ENCODE peak calls at places on chromosome 10, in four cellular contexts. Z, I, J and G are unnamed samples.

GRCh38 chr10:65501259-65501658 is 1424.6 kb upstream of the LRRTM3 start:
- DNase-seq in J (no peak), Z (no peak), I (no peak), G (no peak)

GRCh38 chr10:88858493-88858892 is 6.8 kb upstream of the ANKRD22 start:
- DNase-seq in Z (peak; percentile 83), J (no peak), I (no peak), G (no peak)

GRCh38 chr10:25023278-25023677 is 6.9 kb downstream of the THNSL1 start:
- DNase-seq in J (no peak), Z (no peak), I (no peak), G (no peak)

GRCh38 chr10:93678386-93678785 is 24.0 kb downstream of the FRA10AC1 start:
- DNase-seq in I (no peak), J (no peak), Z (no peak), G (no peak)

GRCh38 chr10:113165643-113166042 is 215.6 kb downstream of the TCF7L2 start:
- DNase-seq in Z (no peak), I (no peak), J (no peak), G (no peak)

GRCh38 chr10:126497672-126498071 is 109.4 kb upstream of the ADAM12 start:
- DNase-seq in I (no peak), Z (no peak), J (no peak), G (no peak)

GRCh38 chr10:86300399-86300925 is 66.1 kb downstream of the GRID1 start:
- DNase-seq in Z (no peak), J (no peak), I (no peak), G (no peak)

GRCh38 chr10:121597504-121598241 is 571 bp downstream of the FGFR2 start:
- DNase-seq in I (peak; percentile 44), J (no peak), Z (no peak), G (no peak)

GRCh38 chr10:29535012-29535777 is 99.6 kb downstream of the SVIL start:
- DNase-seq in Z (no peak), I (peak; percentile 58), J (no peak), G (no peak)

GRCh38 chr10:131272897-131273451 is 38.5 kb downstream of the TCERG1L start:
- DNase-seq in I (no peak), J (no peak), Z (no peak), G (no peak)

GRCh38 chr10:3042589-3042988 is 24.8 kb upstream of the PFKP start:
- DNase-seq in I (no peak), J (no peak), Z (no peak), G (no peak)

GRCh38 chr10:71359364-71360046 is 37.2 kb upstream of the CDH23 start:
- DNase-seq in Z (no peak), J (no peak), I (no peak), G (no peak)

GRCh38 chr10:58299580-58299979 is 30.6 kb downstream of the CISD1 start:
- DNase-seq in Z (peak; percentile 48), I (peak; percentile 72), J (peak; percentile 64), G (peak; percentile 66)

GRCh38 chr10:46543379-46544014 is 13.0 kb downstream of the GPRIN2 start:
- DNase-seq in I (no peak), Z (no peak), J (no peak), G (peak; percentile 0)

GRCh38 chr10:103966671-103967432 is at the start of gene SLK:
- DNase-seq in I (peak; percentile 86), J (peak; percentile 81), Z (peak; percentile 36), G (peak; percentile 86)

GRCh38 chr10:126088144-126088543 is 191.8 kb downstream of the FANK1 start:
- DNase-seq in I (no peak), Z (no peak), J (no peak), G (no peak)

GRCh38 chr10:48750019-48750418 is 65.3 kb downstream of the WDFY4 start:
- DNase-seq in J (no peak), I (no peak), Z (no peak), G (no peak)

GRCh38 chr10:70158113-70158512 is 11.6 kb upstream of the TYSND1 start:
- DNase-seq in Z (no peak), J (no peak), I (no peak), G (no peak)

GRCh38 chr10:110600487-110601101 is 33.1 kb downstream of the SMC3 start:
- DNase-seq in J (no peak), Z (peak; percentile 39), I (peak; percentile 70), G (peak; percentile 82)

GRCh38 chr10:47255866-47256265 is 44.1 kb upstream of the GDF10 start:
- DNase-seq in Z (no peak), I (no peak), J (peak; percentile 9), G (no peak)

GRCh38 chr10:32308027-32308603 is 38.8 kb downstream of the EPC1 start:
- DNase-seq in Z (no peak), I (no peak), J (no peak), G (no peak)

GRCh38 chr10:35211390-35211789 is 84.7 kb downstream of the CREM start:
- DNase-seq in I (no peak), Z (no peak), J (no peak), G (no peak)

GRCh38 chr10:7407368-7408002 is 3.3 kb downstream of the SFMBT2 start:
- DNase-seq in J (no peak), I (no peak), Z (no peak), G (no peak)

GRCh38 chr10:70812814-70813213 is 2.9 kb upstream of the SGPL1 start:
- DNase-seq in I (no peak), J (no peak), Z (no peak), G (no peak)

GRCh38 chr10:132657737-132658136 is 120.2 kb downstream of the INPP5A start:
- DNase-seq in I (no peak), Z (no peak), J (no peak), G (no peak)

GRCh38 chr10:126082067-126082466 is 185.7 kb downstream of the FANK1 start:
- DNase-seq in Z (no peak), I (no peak), J (no peak), G (no peak)

GRCh38 chr10:69472544-69472943 is 21.3 kb downstream of the TSPAN15 start:
- DNase-seq in I (no peak), Z (no peak), J (no peak), G (no peak)

GRCh38 chr10:110430369-110431273 is 67.1 kb upstream of the DUSP5 start:
- DNase-seq in I (no peak), J (no peak), Z (no peak), G (no peak)

GRCh38 chr10:78856421-78856820 is 212.3 kb upstream of the ZMIZ1 start:
- DNase-seq in I (no peak), Z (peak; percentile 16), J (no peak), G (no peak)

GRCh38 chr10:114767101-114767588 is 54.4 kb upstream of the FHIP2A start:
- DNase-seq in J (no peak), I (no peak), Z (no peak), G (no peak)

GRCh38 chr10:14396441-14397048 is 65.8 kb upstream of the FRMD4A start:
- DNase-seq in I (no peak), Z (no peak), J (no peak), G (no peak)

GRCh38 chr10:69004821-69005220 is 16.2 kb downstream of the KIFBP start:
- DNase-seq in Z (peak; percentile 56), I (no peak), J (no peak), G (peak; percentile 62)

GRCh38 chr10:525565-526315 is 163.7 kb downstream of the DIP2C start:
- DNase-seq in Z (no peak), I (no peak), J (no peak), G (no peak)

GRCh38 chr10:61835069-61835908 is 66.2 kb upstream of the ARID5B start:
- DNase-seq in I (peak; percentile 59), J (no peak), Z (no peak), G (peak; percentile 69)

GRCh38 chr10:35409094-35409582 is 72.8 kb downstream of the CCNY start:
- DNase-seq in Z (no peak), I (no peak), J (no peak), G (no peak)

GRCh38 chr10:131650169-131650705 is 250.6 kb upstream of the PPP2R2D start:
- DNase-seq in I (no peak), J (no peak), Z (no peak), G (no peak)

GRCh38 chr10:75502838-75503237 is 71.4 kb downstream of the LRMDA start:
- DNase-seq in J (no peak), I (no peak), Z (no peak), G (no peak)

GRCh38 chr10:98041352-98042043 is 11.1 kb upstream of the CRTAC1 start:
- DNase-seq in Z (no peak), J (peak; percentile 41), I (peak; percentile 76), G (peak; percentile 53)

DNA sequence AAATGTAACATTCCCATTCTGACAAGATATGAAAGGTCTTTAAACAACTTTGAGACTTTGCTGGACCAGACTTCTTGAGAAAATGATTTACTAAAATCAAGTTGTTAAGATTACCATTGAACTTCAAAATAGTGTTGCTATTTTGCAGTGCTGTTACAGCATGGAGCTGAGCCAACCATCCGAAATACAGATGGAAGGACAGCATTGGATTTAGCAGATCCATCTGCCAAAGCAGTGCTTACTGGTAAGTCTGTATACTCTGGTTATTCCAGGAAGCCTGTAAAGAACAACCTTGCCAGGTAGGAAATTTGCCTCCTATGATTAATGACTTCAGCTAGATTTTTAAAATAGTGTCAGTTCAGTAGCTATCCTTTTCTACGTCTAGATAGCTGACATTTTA is 18.8 kb downstream of the TNKS2 start:
- DNase-seq in J (no peak), Z (no peak), I (no peak), G (no peak)
- H3K36me3 ChIP-seq in J (peaks cover 44% of the 10 kb centered on the region), Z (no peaks in the 10 kb centered on the region), I (peaks cover 17% of the 10 kb centered on the region), G (peaks cover 86% of the 10 kb centered on the region)

GRCh38 chr10:12107781-12108180 is 21.7 kb upstream of the SEC61A2 start:
- DNase-seq in J (no peak), Z (no peak), I (no peak), G (no peak)

GRCh38 chr10:12111528-12111927 is 17.9 kb upstream of the SEC61A2 start:
- DNase-seq in J (no peak), Z (no peak), I (no peak), G (no peak)

DNA sequence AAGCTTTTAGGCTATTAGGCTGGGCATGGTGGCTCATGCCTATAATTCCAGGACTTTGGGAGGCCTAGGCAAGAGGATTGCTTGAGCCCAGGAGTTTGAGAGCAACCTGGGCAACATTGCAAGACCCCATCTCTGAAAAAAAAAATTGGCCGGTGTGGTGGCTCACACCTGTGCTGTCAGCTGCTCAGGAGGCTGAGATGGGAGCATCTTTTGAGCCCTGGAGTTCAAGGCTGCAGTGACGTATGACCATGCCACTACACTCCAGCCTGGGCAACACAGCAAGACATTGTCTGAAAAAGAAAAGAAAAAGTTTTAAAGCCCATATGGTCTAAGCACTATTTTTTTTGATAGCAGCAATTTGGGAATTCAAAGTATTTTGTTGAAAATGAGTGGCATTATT is 15.8 kb upstream of the SEC61A2 start:
- DNase-seq in J (no peak), I (no peak), Z (no peak), G (no peak)
- H3K36me3 ChIP-seq in J (no peaks in the 10 kb centered on the region), I (peaks cover 32% of the 10 kb centered on the region), Z (no peaks in the 10 kb centered on the region), G (peaks cover 16% of the 10 kb centered on the region)

DNA sequence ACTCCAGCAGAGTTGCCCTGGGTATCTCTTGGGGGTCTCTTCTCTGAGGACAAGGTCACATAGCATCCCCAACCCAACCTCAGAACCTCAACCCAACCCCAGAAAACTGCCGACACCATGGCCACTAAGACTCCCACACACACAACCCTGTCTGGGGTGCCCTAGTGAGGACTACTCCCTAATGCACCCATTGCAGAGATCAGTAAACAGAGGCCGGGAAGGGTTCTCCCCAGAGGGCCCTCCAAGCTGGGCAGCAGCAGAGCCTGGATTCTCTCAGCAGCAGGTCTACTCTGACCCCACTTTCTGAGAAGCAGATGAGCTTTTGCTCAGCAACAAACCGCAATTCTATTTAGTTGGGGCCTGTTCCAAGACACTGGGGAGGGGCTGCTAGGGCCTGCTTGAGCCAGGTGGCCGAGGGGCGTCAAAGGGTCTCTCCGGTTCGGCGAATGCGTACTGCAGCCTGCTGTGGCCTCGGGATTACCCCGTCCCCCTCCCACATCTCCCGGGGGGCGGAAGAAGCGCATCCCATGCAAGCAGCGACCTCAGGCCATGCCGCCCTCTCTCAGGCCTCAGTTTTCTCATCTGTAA is 828 bp downstream of the OGDHL start:
- DNase-seq in I (no peak), Z (no peak), J (no peak), G (no peak)
- H3K36me3 ChIP-seq in I (no peaks in the 10 kb centered on the region), Z (no peaks in the 10 kb centered on the region), J (no peaks in the 10 kb centered on the region), G (no peaks in the 10 kb centered on the region)

GRCh38 chr10:96261132-96261531 is 10.2 kb downstream of the BLNK start:
- DNase-seq in I (no peak), J (no peak), Z (no peak), G (no peak)
- H3K36me3 ChIP-seq in I (no peaks in the 10 kb centered on the region), J (no peaks in the 10 kb centered on the region), Z (no peaks in the 10 kb centered on the region), G (no peaks in the 10 kb centered on the region)